ENCODE peak calls at places on chromosomes 5 and 9, in six cellular contexts. S is mesendoderm, V is IMR-90, Z is H9, Q is neuronal stem cell, H is H1. U is an unnamed sample.

GRCh38 chr9:91858670-91859030 is 91.4 kb downstream of the ROR2 start:
- DNase-seq in S (peak), V (no peak), Z (no peak), Q (no peak), H (no peak), U (no peak)

GRCh38 chr9:21558627-21559401 is 76.7 kb upstream of the IFNE start:
- DNase-seq in S (peak), V (peak), Z (no peak), Q (peak), H (no peak), U (peak)

GRCh38 chr9:135655317-135656003 is 7.6 kb upstream of the LCN9 start:
- DNase-seq in S (no peak), V (no peak), Z (no peak), Q (no peak), H (no peak), U (no peak)

GRCh38 chr5:140988036-140988997 is 22.0 kb downstream of the PCDHAC2 start:
- DNase-seq in S (peak), V (no peak), Z (no peak), Q (no peak), H (no peak), U (no peak)

GRCh38 chr5:31537349-31537748 is 5.2 kb downstream of the C5orf22 start:
- DNase-seq in S (no peak), V (no peak), Z (no peak), Q (no peak), H (no peak), U (no peak)

GRCh38 chr5:75514323-75514722 is 2.6 kb downstream of the POLK start:
- DNase-seq in S (no peak), V (no peak), Z (no peak), Q (no peak), H (no peak), U (no peak)

GRCh38 chr9:114156658-114157421 is 1.5 kb downstream of the COL27A1 start:
- DNase-seq in S (peak), V (peak), Z (peak), Q (no peak), H (peak), U (peak)

GRCh38 chr5:147310059-147310704 is 75.4 kb downstream of the STK32A start:
- DNase-seq in S (peak), V (peak), Z (peak), Q (no peak), H (no peak), U (peak)

GRCh38 chr5:52554297-52554696 is 233.4 kb upstream of the ITGA1 start:
- DNase-seq in S (no peak), V (no peak), Z (no peak), Q (no peak), H (no peak), U (no peak)

GRCh38 chr9:14942037-14942436 is 31.8 kb upstream of the FREM1 start:
- DNase-seq in S (no peak), V (no peak), Z (no peak), Q (no peak), H (no peak), U (peak)

GRCh38 chr9:129355641-129356040 is 177.6 kb upstream of the IER5L start:
- DNase-seq in S (no peak), V (no peak), Z (no peak), Q (no peak), H (no peak), U (no peak)

GRCh38 chr5:173303878-173304590 is 24.2 kb downstream of the STC2 start:
- DNase-seq in S (peak), V (peak), Z (peak), Q (no peak), H (no peak), U (peak)

GRCh38 chr9:81499021-81499454 is 190.3 kb downstream of the TLE1 start:
- DNase-seq in S (no peak), V (peak), Z (no peak), Q (no peak), H (no peak), U (peak)

GRCh38 chr9:133584559-133585476 is 24.4 kb downstream of the FAM163B start:
- DNase-seq in S (peak), V (no peak), Z (peak), Q (no peak), H (peak), U (peak)

GRCh38 chr9:27572918-27573698 is at the start of gene C9orf72:
- DNase-seq in S (peak), V (peak), Z (no peak), Q (no peak), H (peak), U (peak)

GRCh38 chr9:128159073-128159783 is 837 bp upstream of the BBLN start:
- DNase-seq in S (no peak), V (no peak), Z (no peak), Q (no peak), H (no peak), U (no peak)

GRCh38 chr5:36648426-36648825 is 42.0 kb downstream of the SLC1A3 start:
- DNase-seq in S (peak), V (no peak), Z (no peak), Q (no peak), H (no peak), U (no peak)

GRCh38 chr9:111662851-111663823 is 1.7 kb downstream of the GNG10 start:
- DNase-seq in S (peak), V (no peak), Z (peak), Q (no peak), H (peak), U (peak)

GRCh38 chr5:130651440-130651839 is 513.6 kb downstream of the HINT1 start:
- DNase-seq in S (peak), V (no peak), Z (peak), Q (no peak), H (no peak), U (no peak)

GRCh38 chr5:58871648-58872242 is 288.9 kb downstream of the RAB3C start:
- DNase-seq in S (peak), V (peak), Z (no peak), Q (peak), H (no peak), U (peak)

GRCh38 chr5:78601622-78602314 is 46.8 kb downstream of the LHFPL2 start:
- DNase-seq in S (no peak), V (peak), Z (no peak), Q (no peak), H (no peak), U (peak)
- H3K4me2 ChIP-seq in S (no peak), V (peak), Z (no peak), Q (no peak), H (no peak), U (no peak)

GRCh38 chr9:84264307-84264706 is 76.3 kb downstream of the SLC28A3 start:
- DNase-seq in S (no peak), V (no peak), Z (no peak), Q (no peak), H (no peak), U (no peak)

GRCh38 chr9:84271004-84271886 is 69.3 kb downstream of the SLC28A3 start:
- DNase-seq in S (peak), V (peak), Z (peak), Q (peak), H (peak), U (peak)

GRCh38 chr9:84271887-84272556 is 68.5 kb downstream of the SLC28A3 start:
- DNase-seq in S (no peak), V (peak), Z (no peak), Q (no peak), H (no peak), U (no peak)

GRCh38 chr9:84261082-84261746 is 79.3 kb downstream of the SLC28A3 start:
- DNase-seq in S (peak), V (peak), Z (peak), Q (peak), H (peak), U (peak)

DNA sequence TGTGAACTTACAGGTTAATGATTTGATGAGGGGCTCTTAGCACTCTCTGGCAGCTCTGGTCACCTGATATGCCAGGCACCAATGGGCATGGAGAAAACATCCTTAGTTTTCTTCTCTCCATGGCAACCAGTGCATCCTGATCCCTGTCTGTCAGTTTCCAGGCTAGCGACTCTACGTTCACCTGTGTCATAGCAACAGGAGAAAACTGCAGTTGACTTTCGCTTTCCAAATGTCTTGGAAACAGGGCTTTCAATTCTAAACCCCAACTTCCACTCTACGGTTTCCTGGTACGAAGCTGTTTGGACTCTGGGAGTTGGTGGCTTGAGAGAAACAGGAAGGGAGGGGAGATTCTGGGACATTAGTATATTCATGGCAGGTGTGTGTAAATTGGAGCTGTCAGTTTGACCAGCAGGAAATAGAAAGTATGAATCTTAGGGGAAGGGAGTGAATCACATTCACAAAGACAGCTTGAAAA is 74.4 kb downstream of the SLC28A3 start:
- DNase-seq in S (peak), V (no peak), Z (peak), Q (no peak), H (no peak), U (no peak)
- H2BK15ac ChIP-seq in S (no peak), V (no peak), Z (no peak), Q (no peak), H (no peak), U (no peak)

DNA sequence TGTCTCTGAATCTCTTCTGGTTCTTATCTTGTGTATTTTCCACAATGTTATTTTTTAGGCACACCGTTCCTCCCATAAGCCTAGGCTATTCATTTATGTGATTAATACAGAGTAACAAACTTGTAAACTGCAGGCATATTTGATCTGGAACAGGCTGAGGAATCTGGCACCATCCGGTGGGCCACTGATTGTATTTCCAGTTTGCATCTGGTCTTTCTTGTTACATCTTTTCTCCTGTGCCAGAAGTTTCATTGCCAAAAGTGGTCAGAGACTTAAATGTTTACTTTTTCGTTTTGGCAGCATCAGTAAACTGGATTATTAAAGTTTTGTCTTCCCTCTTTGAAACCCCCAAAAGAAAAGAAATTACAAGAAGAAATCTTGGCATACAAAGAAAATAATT is 17.9 kb upstream of the ZCCHC7 start:
- DNase-seq in S (no peak), V (peak), Z (no peak), Q (no peak), H (no peak), U (no peak)
- H2BK5ac ChIP-seq in S (no peak), V (no peak), Z (no peak), Q (no peak), H (no peak), U (no peak)

GRCh38 chr5:175576096-175576495 is 81.8 kb upstream of the HRH2 start:
- DNase-seq in S (no peak), V (no peak), Z (no peak), Q (no peak), H (no peak), U (no peak)
- H3K4me2 ChIP-seq in S (no peak), V (no peak), Z (no peak), Q (no peak), H (no peak), U (no peak)